ENCODE peak calls at places on chromosomes 16 and 17, in ten cellular contexts. P, X, Y, U, M, C, O, J, Q and B are unnamed samples.
A peak's percentile ranks its signal among the peaks of the same experiment; 100 is the strongest.

GRCh38 chr16:57113042-57113453 is 20.7 kb downstream of the CPNE2 start:
- DNase-seq in O (no peak), Y (no peak), X (no peak), J (no peak), M (no peak), Q (no peak), C (no peak), P (no peak), U (no peak), B (no peak)

GRCh38 chr17:77783991-77784820 is 174.3 kb upstream of the TNRC6C start:
- DNase-seq in Q (no peak), M (no peak), C (no peak), J (no peak), U (no peak), Y (no peak), P (no peak), O (no peak), X (no peak), B (no peak)

GRCh38 chr16:58533751-58534470 is 18.6 kb downstream of the SETD6 start:
- DNase-seq in U (no peak), P (no peak), O (no peak), X (no peak), M (peak; percentile 48), Q (no peak), Y (no peak), J (no peak), C (no peak), B (no peak)

GRCh38 chr16:66266436-66267286 is 99.8 kb upstream of the CDH5 start:
- DNase-seq in C (peak; percentile 55), X (no peak), U (peak; percentile 48), Y (no peak), J (peak; percentile 80), Q (no peak), M (no peak), P (peak; percentile 65), O (peak; percentile 78), B (peak; percentile 78)

GRCh38 chr16:4510747-4511426 is 27.7 kb downstream of the CDIP1 start:
- DNase-seq in O (no peak), P (no peak), Q (no peak), M (no peak), X (no peak), U (no peak), C (no peak), Y (no peak), J (no peak), B (no peak)

GRCh38 chr17:71921726-71922320 is 199.0 kb upstream of the SOX9 start:
- DNase-seq in U (no peak), J (no peak), Q (no peak), X (no peak), M (no peak), Y (no peak), P (no peak), C (no peak), O (no peak), B (no peak)

GRCh38 chr17:40526668-40527067 is 25.2 kb upstream of the TNS4 start:
- DNase-seq in C (no peak), U (no peak), P (peak; percentile 59), O (no peak), X (no peak), Y (no peak), M (no peak), J (peak; percentile 65), Q (no peak), B (peak; percentile 57)

GRCh38 chr17:21549107-21549687 is 143.1 kb upstream of the KCNJ18 start:
- DNase-seq in C (no peak), Y (no peak), M (no peak), X (no peak), O (no peak), J (no peak), U (no peak), Q (no peak), P (no peak), B (no peak)

GRCh38 chr17:31660684-31661083 is 198.4 kb downstream of the COPRS start:
- DNase-seq in Y (no peak), J (no peak), P (no peak), O (no peak), C (no peak), U (no peak), X (no peak), M (no peak), Q (no peak), B (no peak)

GRCh38 chr16:35561346-35561745 is 2101.9 kb downstream of the TP53TG3F start:
- DNase-seq in X (no peak), O (no peak), Q (no peak), J (no peak), Y (no peak), P (no peak), M (no peak), C (no peak), U (no peak), B (no peak)

GRCh38 chr16:35562919-35563318 is 2103.5 kb downstream of the TP53TG3F start:
- DNase-seq in X (no peak), M (no peak), O (no peak), U (no peak), Q (no peak), Y (no peak), C (no peak), J (no peak), P (no peak), B (no peak)

GRCh38 chr16:35564148-35564547 is 2104.7 kb downstream of the TP53TG3F start:
- DNase-seq in C (no peak), U (no peak), Y (no peak), M (no peak), J (no peak), X (no peak), P (no peak), Q (no peak), O (no peak), B (no peak)

GRCh38 chr16:35560637-35560984 is 2101.2 kb downstream of the TP53TG3F start:
- DNase-seq in U (no peak), J (no peak), Q (no peak), X (no peak), P (no peak), C (no peak), M (no peak), Y (no peak), O (no peak), B (no peak)

DNA sequence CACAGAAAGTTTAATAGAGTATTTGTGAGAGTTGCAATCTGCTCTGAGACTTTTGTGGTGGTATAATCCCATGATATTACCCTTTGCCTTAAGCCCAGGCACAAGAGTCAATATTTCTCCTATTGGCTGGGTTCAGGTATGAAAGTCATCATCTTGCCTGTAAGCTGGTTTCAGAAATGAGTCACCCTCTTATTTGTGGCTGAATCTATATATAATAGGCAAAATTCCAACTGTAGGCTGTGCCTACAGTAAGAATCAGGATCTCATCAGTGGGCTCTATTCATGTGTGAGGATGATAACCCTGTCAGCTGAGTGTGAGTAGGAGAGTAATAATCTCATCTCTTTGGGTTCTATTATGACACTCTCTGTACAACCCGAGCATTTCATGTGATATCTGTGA is 2103.1 kb downstream of the TP53TG3F start:
- DNase-seq in Y (no peak), X (no peak), J (no peak), M (no peak), U (no peak), O (no peak), C (no peak), P (no peak), Q (no peak), B (no peak)
- H3K9me3 ChIP-seq in Y (peaks cover 87% of the 10 kb centered on the region), X (no peaks in the 10 kb centered on the region), J (no peaks in the 10 kb centered on the region), M (no peaks in the 10 kb centered on the region), U (peaks cover 13% of the 10 kb centered on the region), O (no peaks in the 10 kb centered on the region), C (peaks cover 27% of the 10 kb centered on the region), P (no peaks in the 10 kb centered on the region), Q (no peaks in the 10 kb centered on the region), B (no peaks in the 10 kb centered on the region)

DNA sequence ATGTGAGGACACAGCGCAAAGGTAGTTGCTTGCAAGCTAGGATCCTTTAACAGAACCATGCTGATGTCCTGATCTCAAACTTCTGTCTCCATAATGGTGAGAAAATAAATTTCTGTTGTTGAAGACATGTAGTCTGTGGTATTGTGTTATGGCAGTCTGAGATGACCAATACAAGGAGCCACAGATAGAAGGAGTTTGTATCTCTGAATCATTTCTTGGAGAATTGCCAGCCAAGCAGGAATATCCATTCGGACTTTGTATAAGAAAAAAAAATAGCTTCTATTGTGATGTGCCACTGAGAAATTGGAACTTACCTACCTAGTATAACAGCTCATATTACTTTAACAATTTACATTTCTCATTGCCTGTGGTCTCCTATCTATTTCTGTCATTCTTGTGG is 447.6 kb upstream of the CA10 start:
- DNase-seq in U (no peak), J (no peak), Y (no peak), X (no peak), O (no peak), M (no peak), C (no peak), Q (no peak), P (no peak), B (no peak)
- H3K9me3 ChIP-seq in U (no peaks in the 10 kb centered on the region), J (no peaks in the 10 kb centered on the region), Y (no peaks in the 10 kb centered on the region), X (no peaks in the 10 kb centered on the region), O (no peaks in the 10 kb centered on the region), M (no peaks in the 10 kb centered on the region), C (peaks cover 7% of the 10 kb centered on the region), Q (no peaks in the 10 kb centered on the region), P (no peaks in the 10 kb centered on the region), B (no peaks in the 10 kb centered on the region)

GRCh38 chr16:20507280-20507679 is 56.0 kb downstream of the ACSM2A start:
- DNase-seq in U (no peak), Q (no peak), X (no peak), M (no peak), Y (no peak), C (no peak), O (no peak), J (no peak), P (no peak), B (no peak)

GRCh38 chr16:20515580-20516179 is 60.5 kb downstream of the ACSM2B start:
- DNase-seq in U (no peak), J (no peak), Y (no peak), C (no peak), M (no peak), P (no peak), O (no peak), Q (no peak), X (no peak), B (no peak)

GRCh38 chr16:20504418-20504817 is 53.1 kb downstream of the ACSM2A start:
- DNase-seq in P (no peak), C (no peak), X (peak; percentile 7), O (no peak), Y (no peak), M (no peak), Q (no peak), U (no peak), J (no peak), B (no peak)

GRCh38 chr16:20510323-20510722 is 59.0 kb downstream of the ACSM2A start:
- DNase-seq in P (peak; percentile 8), Q (no peak), C (no peak), X (no peak), M (no peak), O (no peak), U (no peak), Y (no peak), J (no peak), B (no peak)
- H3K9me3 ChIP-seq in P (no peaks in the 10 kb centered on the region), Q (peaks cover 4% of the 10 kb centered on the region), C (peaks cover 11% of the 10 kb centered on the region), X (no peaks in the 10 kb centered on the region), M (no peaks in the 10 kb centered on the region), O (peaks cover 7% of the 10 kb centered on the region), U (peaks cover 14% of the 10 kb centered on the region), Y (peaks cover 28% of the 10 kb centered on the region), J (peaks cover 10% of the 10 kb centered on the region), B (no peaks in the 10 kb centered on the region)

DNA sequence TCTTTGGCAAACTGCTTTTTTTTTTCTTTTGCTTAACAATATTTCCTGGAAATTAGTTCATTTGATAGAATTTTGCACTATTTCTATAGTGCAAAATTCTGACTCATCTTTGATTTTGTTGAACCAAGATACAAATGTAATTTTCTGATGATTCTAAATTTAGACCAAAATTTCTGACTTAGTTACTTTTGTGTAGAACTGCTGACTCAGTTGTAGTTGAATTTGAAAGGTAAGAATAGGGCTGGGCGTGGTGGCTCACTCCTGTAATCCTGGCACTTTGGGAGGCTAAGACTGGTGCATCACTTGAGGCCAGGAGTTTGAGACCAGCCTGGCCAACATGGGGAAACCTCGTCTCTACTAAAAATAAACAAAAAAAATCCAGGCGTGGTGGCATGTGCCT is 223.0 kb downstream of the BCAS3 start:
- DNase-seq in P (no peak), X (no peak), M (no peak), Q (no peak), J (no peak), U (no peak), C (no peak), O (no peak), Y (no peak), B (no peak)
- H3K9me3 ChIP-seq in P (no peaks in the 10 kb centered on the region), X (no peaks in the 10 kb centered on the region), M (no peaks in the 10 kb centered on the region), Q (peaks cover 3% of the 10 kb centered on the region), J (no peaks in the 10 kb centered on the region), U (peaks cover 8% of the 10 kb centered on the region), C (no peaks in the 10 kb centered on the region), O (peaks cover 5% of the 10 kb centered on the region), Y (no peaks in the 10 kb centered on the region), B (no peaks in the 10 kb centered on the region)